ENCODE peak calls at places on chromosomes 5 and 9, in seven cellular contexts. V is brain microvascular endothelial cell, I is endothelial cell, B is transverse colon, C is gastrocnemius medialis, A is lower lobe of right lung, R is AG09319. E is an unnamed sample.

GRCh38 chr5:167982-168660 is 23.2 kb upstream of the LRRC14B start:
- DNase-seq in V (peak), I (no peak), B (no peak), C (no peak), A (no peak), R (peak), E (peak)

GRCh38 chr9:124886866-124887492 is 25.0 kb downstream of the ARPC5L start:
- DNase-seq in V (no peak), I (no peak), B (no peak), C (no peak), A (peak), R (no peak), E (no peak)

GRCh38 chr5:111914957-111915356 is 158.0 kb upstream of the NREP start:
- DNase-seq in V (no peak), I (no peak), B (no peak), C (no peak), A (no peak), R (no peak), E (no peak)

GRCh38 chr5:98827161-98827560 is 53.7 kb downstream of the RGMB start:
- DNase-seq in V (peak), I (peak), B (no peak), C (no peak), A (no peak), R (peak), E (peak)

GRCh38 chr9:36717276-36717675 is 144.6 kb downstream of the MELK start:
- DNase-seq in V (peak), I (no peak), B (no peak), C (no peak), A (no peak), R (no peak), E (no peak)

GRCh38 chr9:9950813-9951212 is 662.0 kb downstream of the PTPRD start:
- DNase-seq in V (peak), I (no peak), B (no peak), C (no peak), A (no peak), R (no peak), E (peak)

GRCh38 chr5:180799902-180800801 is 2.5 kb downstream of the MGAT1 start:
- DNase-seq in V (peak), I (no peak), B (no peak), C (no peak), A (no peak), R (no peak), E (peak)

GRCh38 chr9:82489579-82489915 is 501.0 kb downstream of the SPATA31D1 start:
- DNase-seq in V (no peak), I (no peak), B (no peak), C (no peak), A (no peak), R (no peak), E (no peak)

GRCh38 chr5:2847608-2848007 is 96.1 kb upstream of the IRX2 start:
- DNase-seq in V (no peak), I (no peak), B (no peak), C (no peak), A (no peak), R (no peak), E (no peak)

GRCh38 chr5:35908814-35909213 is 29.6 kb downstream of the CAPSL start:
- DNase-seq in V (no peak), I (no peak), B (no peak), C (no peak), A (no peak), R (no peak), E (no peak)

GRCh38 chr9:93577940-93578682 is 1.7 kb downstream of the PHF2 start:
- DNase-seq in V (no peak), I (no peak), B (no peak), C (no peak), A (no peak), R (no peak), E (no peak)

GRCh38 chr5:73370076-73370475 is 78.5 kb downstream of the FOXD1 start:
- DNase-seq in V (peak), I (no peak), B (no peak), C (no peak), A (no peak), R (no peak), E (no peak)

GRCh38 chr9:105503873-105504272 is 54.1 kb upstream of the FKTN start:
- DNase-seq in V (no peak), I (no peak), B (no peak), C (no peak), A (no peak), R (no peak), E (no peak)

GRCh38 chr5:157109744-157110143 is 900 bp upstream of the HAVCR2 start:
- DNase-seq in V (no peak), I (no peak), B (no peak), C (no peak), A (no peak), R (no peak), E (no peak)

GRCh38 chr9:28801144-28801799 is 1228.0 kb upstream of the C9orf72 start:
- DNase-seq in V (no peak), I (no peak), B (no peak), C (no peak), A (no peak), R (no peak), E (peak)

GRCh38 chr9:16811987-16812685 is 58.3 kb downstream of the BNC2 start:
- DNase-seq in V (no peak), I (no peak), B (no peak), C (no peak), A (no peak), R (no peak), E (no peak)

GRCh38 chr9:38008168-38009034 is 60.6 kb downstream of the SHB start:
- DNase-seq in V (peak), I (peak), B (peak), C (no peak), A (peak), R (no peak), E (peak)

GRCh38 chr5:112830378-112830777 is 30.7 kb upstream of the SRP19 start:
- DNase-seq in V (no peak), I (no peak), B (no peak), C (no peak), A (no peak), R (no peak), E (no peak)

GRCh38 chr5:168878121-168878520 is 299.0 kb upstream of the PANK3 start:
- DNase-seq in V (no peak), I (no peak), B (no peak), C (no peak), A (no peak), R (no peak), E (no peak)

GRCh38 chr9:131874447-131874846 is 134.6 kb upstream of the RAPGEF1 start:
- DNase-seq in V (no peak), I (no peak), B (no peak), C (no peak), A (no peak), R (no peak), E (no peak)

GRCh38 chr5:96750110-96750822 is 57.5 kb downstream of the ERAP1 start:
- DNase-seq in V (no peak), I (no peak), B (no peak), C (no peak), A (no peak), R (no peak), E (no peak)

GRCh38 chr9:7760014-7760415 is 39.6 kb downstream of the DMAC1 start:
- DNase-seq in V (no peak), I (no peak), B (no peak), C (peak), A (no peak), R (no peak), E (no peak)

GRCh38 chr5:163696270-163696887 is 191.0 kb downstream of the MAT2B start:
- DNase-seq in V (peak), I (peak), B (peak), C (no peak), A (no peak), R (peak), E (peak)

GRCh38 chr5:158979290-158979689 is 120.4 kb downstream of the EBF1 start:
- DNase-seq in V (no peak), I (no peak), B (no peak), C (no peak), A (no peak), R (no peak), E (no peak)

GRCh38 chr9:77632652-77633051 is 15.5 kb downstream of the GNA14 start:
- DNase-seq in V (no peak), I (no peak), B (no peak), C (no peak), A (no peak), R (no peak), E (no peak)

GRCh38 chr9:21434202-21435014 is 5.8 kb upstream of the IFNA1 start:
- DNase-seq in V (peak), I (peak), B (peak), C (no peak), A (no peak), R (peak), E (peak)

GRCh38 chr5:142175039-142175438 is 66.5 kb downstream of the NDFIP1 start:
- DNase-seq in V (no peak), I (no peak), B (no peak), C (no peak), A (no peak), R (no peak), E (no peak)

GRCh38 chr5:1498623-1499416 is 24.9 kb downstream of the LPCAT1 start:
- DNase-seq in V (no peak), I (no peak), B (no peak), C (no peak), A (no peak), R (no peak), E (no peak)

GRCh38 chr5:95194856-95195255 is 90.0 kb downstream of the MCTP1 start:
- DNase-seq in V (no peak), I (no peak), B (no peak), C (no peak), A (no peak), R (no peak), E (no peak)

GRCh38 chr5:178331491-178331981 is 98.9 kb upstream of the PHYKPL start:
- DNase-seq in V (no peak), I (no peak), B (peak), C (peak), A (peak), R (no peak), E (no peak)

GRCh38 chr5:148711843-148712454 is 57.6 kb upstream of the HTR4 start:
- DNase-seq in V (no peak), I (no peak), B (no peak), C (no peak), A (no peak), R (no peak), E (no peak)

GRCh38 chr5:149420509-149421371 is 41.6 kb upstream of the IL17B start:
- DNase-seq in V (no peak), I (no peak), B (no peak), C (no peak), A (no peak), R (peak), E (no peak)

GRCh38 chr5:113177225-113177624 is 200.6 kb downstream of the DCP2 start:
- DNase-seq in V (no peak), I (no peak), B (no peak), C (no peak), A (no peak), R (no peak), E (no peak)

GRCh38 chr5:17275279-17276158 is 58.1 kb downstream of the BASP1 start:
- DNase-seq in V (no peak), I (no peak), B (no peak), C (no peak), A (no peak), R (no peak), E (no peak)

GRCh38 chr5:181052928-181053759 is 13.1 kb downstream of the BTNL9 start:
- DNase-seq in V (no peak), I (peak), B (peak), C (no peak), A (no peak), R (no peak), E (no peak)

GRCh38 chr9:86946712-86947145 is 577 bp downstream of the GAS1 start:
- DNase-seq in V (peak), I (no peak), B (peak), C (peak), A (peak), R (no peak), E (peak)

GRCh38 chr9:37953775-37954437 is 50.0 kb upstream of the SLC25A51 start:
- DNase-seq in V (peak), I (no peak), B (no peak), C (peak), A (peak), R (peak), E (peak)

DNA sequence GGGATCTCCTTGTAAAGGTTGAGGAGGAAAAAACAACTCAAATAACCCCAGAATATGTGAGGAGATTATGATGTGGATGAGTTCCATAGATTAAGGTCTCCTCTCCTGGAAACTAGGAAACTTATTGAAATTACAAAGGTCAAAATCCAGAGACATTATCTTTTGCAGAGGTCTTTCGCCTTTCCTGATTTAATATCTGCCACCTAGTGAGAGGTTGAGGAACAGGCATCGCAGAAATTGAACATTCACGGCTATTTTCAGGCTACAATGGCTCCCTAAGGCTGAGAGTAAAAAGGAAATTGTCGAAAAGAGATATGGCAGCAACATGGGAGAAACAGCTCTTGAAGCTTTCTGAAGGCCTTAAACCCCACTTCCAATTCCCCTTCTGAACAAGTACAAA is 127.5 kb upstream of the PLCXD3 start:
- DNase-seq in V (no peak), I (no peak), B (no peak), C (no peak), A (no peak), R (no peak), E (no peak)
- TF ChIP-seq CTCF in V (peak), I (peak), B (no peak), C (no peak), A (no peak), R (peak), E (peak)

GRCh38 chr5:122680623-122681350 is 94.1 kb upstream of the SNX2 start:
- DNase-seq in V (no peak), I (no peak), B (no peak), C (no peak), A (no peak), R (no peak), E (no peak)
- TF ChIP-seq CTCF in V (no peak), I (no peak), B (no peak), C (no peak), A (no peak), R (no peak), E (no peak)

DNA sequence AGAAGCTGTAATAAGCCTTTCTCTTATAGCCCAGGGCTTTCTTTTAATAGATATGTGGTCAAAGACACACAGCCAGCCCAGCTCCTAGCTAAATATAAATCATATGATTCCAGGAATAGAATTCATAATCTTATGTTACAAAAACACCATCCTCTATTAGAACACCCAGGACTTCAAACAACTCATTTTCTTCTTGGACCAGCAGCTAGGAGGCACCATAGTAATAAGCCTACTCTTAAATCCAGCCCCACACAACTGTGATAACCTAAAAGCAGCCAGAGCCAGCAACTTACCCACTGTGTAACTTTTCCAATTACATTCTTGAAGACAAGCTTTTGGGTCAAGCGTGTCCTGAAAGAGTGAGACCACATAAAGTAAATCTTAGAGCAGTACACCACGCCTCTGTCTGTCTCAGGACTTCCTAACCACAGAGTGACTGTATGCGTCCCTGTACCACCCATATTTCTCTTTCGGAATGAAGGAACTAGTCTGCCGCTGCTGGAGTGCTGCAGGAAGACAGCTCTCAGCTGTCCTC is 223.8 kb downstream of the TLE1 start:
- DNase-seq in V (peak), I (no peak), B (no peak), C (peak), A (no peak), R (no peak), E (peak)
- TF ChIP-seq CTCF in V (peak), I (no peak), B (peak), C (peak), A (no peak), R (no peak), E (peak)

DNA sequence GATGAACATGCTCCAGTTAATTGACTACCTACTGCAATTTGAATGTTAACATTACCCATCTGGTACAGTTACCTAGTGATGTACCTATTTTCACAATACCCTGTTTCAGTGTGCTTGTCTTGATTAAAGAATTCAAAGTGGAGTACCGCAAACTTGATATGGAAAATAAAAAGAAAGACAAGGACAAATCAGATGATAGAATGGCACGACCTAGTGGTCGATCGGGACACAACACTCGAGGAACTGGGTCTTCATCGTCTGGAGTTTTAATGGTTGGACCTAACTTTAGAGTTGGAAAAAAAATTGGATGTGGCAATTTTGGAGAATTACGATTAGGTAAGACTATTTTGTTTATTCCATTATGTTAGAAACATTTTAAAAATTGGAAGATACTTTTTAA is 33.5 kb downstream of the CSNK1G3 start:
- DNase-seq in V (no peak), I (peak), B (peak), C (no peak), A (no peak), R (no peak), E (no peak)
- TF ChIP-seq CTCF in V (peak), I (peak), B (peak), C (no peak), A (peak), R (peak), E (peak)

GRCh38 chr9:72586388-72587160 is 65.2 kb downstream of the TMC1 start:
- DNase-seq in V (peak), I (no peak), B (peak), C (peak), A (no peak), R (peak), E (peak)
- TF ChIP-seq CTCF in V (peak), I (no peak), B (no peak), C (no peak), A (no peak), R (peak), E (peak)

GRCh38 chr9:126378761-126379160 is 52.1 kb downstream of the MVB12B start:
- DNase-seq in V (no peak), I (no peak), B (peak), C (no peak), A (no peak), R (no peak), E (no peak)

GRCh38 chr9:126380447-126380846 is 53.8 kb downstream of the MVB12B start:
- DNase-seq in V (no peak), I (no peak), B (peak), C (no peak), A (no peak), R (no peak), E (no peak)

GRCh38 chr9:126377521-126377920 is 50.9 kb downstream of the MVB12B start:
- DNase-seq in V (no peak), I (no peak), B (no peak), C (no peak), A (no peak), R (no peak), E (no peak)

GRCh38 chr9:126376903-126377342 is 50.3 kb downstream of the MVB12B start:
- DNase-seq in V (no peak), I (no peak), B (no peak), C (no peak), A (no peak), R (no peak), E (no peak)

DNA sequence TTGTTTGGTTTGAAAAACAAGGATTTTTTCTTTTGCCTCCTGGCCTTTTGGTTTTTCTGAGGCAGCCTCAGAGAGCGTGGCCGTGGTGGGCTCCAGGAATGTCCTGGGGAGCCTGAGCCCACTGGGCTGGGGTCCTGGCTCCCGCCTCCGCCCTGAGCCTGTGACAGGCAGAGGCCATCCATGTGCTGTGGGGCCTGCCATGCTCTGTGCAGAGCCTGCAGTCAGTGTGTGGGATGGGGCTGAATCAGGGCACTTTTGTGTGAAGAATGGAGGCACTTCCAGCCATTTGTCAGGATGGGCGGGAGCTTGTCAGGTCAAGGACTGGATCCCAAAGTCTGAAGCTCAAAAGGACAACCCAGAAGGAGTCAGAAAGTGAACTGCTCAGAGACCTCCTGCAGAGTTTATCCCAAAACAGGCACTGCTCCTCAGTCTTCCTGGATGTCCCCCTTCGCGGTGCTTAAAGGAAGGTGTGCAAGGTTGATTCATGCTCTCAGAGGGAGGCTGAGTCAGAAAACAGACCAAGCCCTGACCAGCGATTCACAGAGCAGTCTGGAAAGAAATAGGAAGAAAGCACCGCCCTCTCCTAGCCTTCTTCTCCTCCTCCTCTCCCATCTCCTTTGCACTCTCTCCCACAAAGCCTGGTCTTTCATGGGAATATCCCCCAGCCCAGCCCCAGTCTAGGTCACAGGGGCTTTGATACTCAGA is 53.2 kb downstream of the MVB12B start:
- DNase-seq in V (no peak), I (no peak), B (peak), C (no peak), A (no peak), R (no peak), E (no peak)
- TF ChIP-seq CTCF in V (no peak), I (no peak), B (no peak), C (no peak), A (no peak), R (no peak), E (no peak)

DNA sequence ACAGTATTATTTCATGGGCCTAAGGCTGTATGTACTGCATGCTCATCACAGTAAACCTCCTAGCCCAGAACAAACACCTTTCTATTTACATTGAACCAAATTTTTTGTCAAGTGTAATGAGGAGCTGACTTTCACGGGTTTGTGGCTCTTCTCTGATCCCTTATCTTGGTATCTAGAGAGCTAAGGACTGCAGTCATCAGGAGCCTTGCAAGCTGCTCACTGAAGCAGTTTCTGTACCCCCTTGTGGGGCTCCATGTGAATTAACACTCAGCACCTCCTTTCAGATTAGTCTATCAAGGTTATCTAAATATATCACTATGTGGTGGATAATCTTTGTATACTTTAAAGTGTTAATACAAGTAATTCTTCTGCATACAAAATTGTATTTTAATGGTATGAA is 108.2 kb downstream of the AUH start:
- DNase-seq in V (peak), I (no peak), B (no peak), C (no peak), A (no peak), R (no peak), E (no peak)
- TF ChIP-seq CTCF in V (peak), I (no peak), B (peak), C (no peak), A (no peak), R (no peak), E (no peak)

GRCh38 chr5:4989121-4989520 is 151.0 kb upstream of the ADAMTS16 start:
- DNase-seq in V (no peak), I (no peak), B (no peak), C (no peak), A (no peak), R (no peak), E (no peak)
- TF ChIP-seq CTCF in V (no peak), I (no peak), B (no peak), C (no peak), A (no peak), R (no peak), E (no peak)

E was measured in astrocyte of the spinal cord.